ENCODE peak calls at places on chromosome 9, in seven cellular contexts. S is effector CD4-positive, alpha-beta T cell; V is GM12892; D is lung; N is NCI-H460; C is right atrium auricular region; Y is GM20000. B is an unnamed sample.

GRCh38 chr9:126531591-126531990 is 82.1 kb upstream of the LMX1B start:
- DNase-seq in S (no peak), V (no peak), D (no peak), N (no peak), C (no peak), Y (no peak), B (no peak)

GRCh38 chr9:137579259-137579604 is 507 bp upstream of the DPH7 start:
- DNase-seq in S (no peak), V (no peak), D (no peak), N (no peak), C (no peak), Y (no peak), B (no peak)

GRCh38 chr9:89558500-89558899 is 46.3 kb upstream of the GADD45G start:
- DNase-seq in S (no peak), V (no peak), D (no peak), N (no peak), C (peak), Y (no peak), B (no peak)

GRCh38 chr9:127253446-127253845 is 11.1 kb upstream of the GARNL3 start:
- DNase-seq in S (no peak), V (no peak), D (no peak), N (no peak), C (no peak), Y (no peak), B (no peak)

GRCh38 chr9:71638627-71639026 is 129.7 kb downstream of the CEMIP2 start:
- DNase-seq in S (no peak), V (no peak), D (peak), N (peak), C (peak), Y (no peak), B (no peak)

GRCh38 chr9:103407260-103407659 is 412.1 kb downstream of the CYLC2 start:
- DNase-seq in S (no peak), V (no peak), D (no peak), N (no peak), C (no peak), Y (no peak), B (no peak)

GRCh38 chr9:89493671-89494070 is 4.2 kb downstream of the SEMA4D start:
- DNase-seq in S (no peak), V (no peak), D (no peak), N (no peak), C (no peak), Y (no peak), B (no peak)

GRCh38 chr9:13386935-13387667 is 107.6 kb upstream of the MPDZ start:
- DNase-seq in S (no peak), V (no peak), D (no peak), N (no peak), C (no peak), Y (no peak), B (no peak)

GRCh38 chr9:133101356-133102189 is 19.5 kb downstream of the RALGDS start:
- DNase-seq in S (no peak), V (no peak), D (no peak), N (no peak), C (no peak), Y (no peak), B (no peak)

GRCh38 chr9:103104101-103104500 is 109.0 kb downstream of the CYLC2 start:
- DNase-seq in S (no peak), V (no peak), D (no peak), N (no peak), C (no peak), Y (no peak), B (no peak)

GRCh38 chr9:127796225-127796813 is 6.4 kb upstream of the FPGS start:
- DNase-seq in S (no peak), V (no peak), D (peak), N (no peak), C (no peak), Y (no peak), B (no peak)

GRCh38 chr9:93598647-93599241 is 22.4 kb downstream of the PHF2 start:
- DNase-seq in S (no peak), V (no peak), D (no peak), N (no peak), C (peak), Y (no peak), B (no peak)

B was measured in T follicular helper cell.